ENCODE peak calls at places on chromosomes 12 and 14, in six cellular contexts. F, J, A, X, W and Q are unnamed samples.

GRCh38 chr14:84098261-84098660 is 1431.7 kb upstream of the FLRT2 start:
- DNase-seq in X (no peak), W (no peak), J (no peak), A (no peak), F (no peak), Q (no peak)

GRCh38 chr14:102046337-102047278 is 40.2 kb downstream of the HSP90AA1 start:
- DNase-seq in X (peak), A (peak), J (no peak), W (peak), F (no peak), Q (peak)

GRCh38 chr12:77166711-77167110 is 101.3 kb upstream of the E2F7 start:
- DNase-seq in A (no peak), X (peak), J (no peak), W (no peak), F (no peak), Q (no peak)

GRCh38 chr14:61178226-61179060 is 102.7 kb downstream of the TMEM30B start:
- DNase-seq in J (peak), F (no peak), A (peak), X (peak), W (no peak), Q (no peak)

GRCh38 chr12:104686196-104686595 is 229.4 kb downstream of the CHST11 start:
- DNase-seq in F (no peak), A (no peak), W (no peak), J (no peak), X (peak), Q (no peak)

GRCh38 chr12:62862259-62862881 is 72.6 kb downstream of the PPM1H start:
- DNase-seq in X (peak), J (no peak), W (no peak), F (no peak), A (no peak), Q (no peak)

GRCh38 chr12:108373111-108373510 is 34.0 kb upstream of the CMKLR1 start:
- DNase-seq in F (no peak), A (no peak), J (no peak), W (no peak), X (no peak), Q (no peak)

GRCh38 chr14:44463386-44464004 is 43.6 kb downstream of the FSCB start:
- DNase-seq in F (no peak), J (no peak), A (no peak), W (no peak), X (no peak), Q (no peak)

GRCh38 chr12:46264057-46264456 is 4.8 kb downstream of the SLC38A1 start:
- DNase-seq in X (peak), F (no peak), J (no peak), A (no peak), W (no peak), Q (no peak)

GRCh38 chr12:11015775-11016430 is 6.5 kb downstream of the TAS2R19 start:
- DNase-seq in A (no peak), F (no peak), X (no peak), W (no peak), J (no peak), Q (no peak)

GRCh38 chr14:96455588-96455987 is 46.6 kb upstream of the PAPOLA start:
- DNase-seq in J (no peak), A (no peak), X (peak), F (no peak), W (no peak), Q (no peak)

GRCh38 chr14:100664841-100665425 is 61.8 kb upstream of the DLK1 start:
- DNase-seq in X (peak), F (no peak), W (peak), A (no peak), J (no peak), Q (peak)

GRCh38 chr14:90275455-90275814 is 19.1 kb downstream of the PSMC1 start:
- DNase-seq in F (no peak), W (no peak), X (no peak), J (no peak), A (no peak), Q (no peak)

GRCh38 chr12:98478606-98479005 is 36.8 kb upstream of the TMPO start:
- DNase-seq in F (no peak), W (no peak), A (no peak), X (no peak), J (no peak), Q (no peak)

GRCh38 chr14:61730756-61731373 is 31.4 kb upstream of the SNAPC1 start:
- DNase-seq in W (no peak), F (no peak), X (peak), J (no peak), A (no peak), Q (no peak)

GRCh38 chr12:124030510-124030909 is 57.5 kb downstream of the ZNF664 start:
- DNase-seq in A (no peak), J (peak), X (peak), W (no peak), F (no peak), Q (no peak)

GRCh38 chr14:33765251-33765650 is 185.6 kb downstream of the EGLN3 start:
- DNase-seq in A (no peak), X (no peak), J (peak), F (no peak), W (peak), Q (peak)

GRCh38 chr14:90355540-90356518 is 24.1 kb upstream of the NRDE2 start:
- DNase-seq in F (no peak), A (no peak), X (peak), W (no peak), J (no peak), Q (no peak)

GRCh38 chr12:87813476-87814234 is 215.5 kb downstream of the C12orf50 start:
- DNase-seq in A (no peak), X (peak), F (no peak), J (peak), W (no peak), Q (no peak)

GRCh38 chr12:1777798-1778197 is 42.6 kb upstream of the LRTM2 start:
- DNase-seq in X (peak), W (no peak), A (no peak), F (no peak), J (peak), Q (no peak)

GRCh38 chr14:104865631-104866441 is 768 bp downstream of the CEP170B start:
- DNase-seq in W (no peak), X (peak), J (peak), A (peak), F (peak), Q (peak)

GRCh38 chr14:25615174-25615573 is 565.2 kb upstream of the STXBP6 start:
- DNase-seq in X (no peak), W (no peak), A (no peak), F (no peak), J (no peak), Q (no peak)

GRCh38 chr12:71010143-71010479 is 89.6 kb upstream of the PTPRR start:
- DNase-seq in X (peak), W (no peak), J (no peak), F (no peak), A (no peak), Q (no peak)

GRCh38 chr14:93965968-93966474 is 10.3 kb downstream of the ASB2 start:
- DNase-seq in A (no peak), X (no peak), F (no peak), J (no peak), W (no peak), Q (no peak)

GRCh38 chr12:49897276-49897675 is 6.4 kb downstream of the FAIM2 start:
- DNase-seq in F (no peak), J (no peak), X (no peak), A (no peak), W (no peak), Q (no peak)

GRCh38 chr12:54412348-54412747 is 6.7 kb downstream of the ITGA5 start:
- DNase-seq in A (no peak), F (no peak), W (peak), X (no peak), J (no peak), Q (no peak)

GRCh38 chr14:102893452-102893851 is 29.0 kb upstream of the AMN start:
- DNase-seq in X (peak), W (no peak), J (peak), F (no peak), A (no peak), Q (no peak)

GRCh38 chr14:68363401-68363800 is 429.5 kb downstream of the ZFP36L1 start:
- DNase-seq in F (no peak), A (no peak), W (no peak), J (no peak), X (no peak), Q (no peak)

GRCh38 chr12:117774986-117775775 is 193.6 kb downstream of the KSR2 start:
- DNase-seq in A (no peak), F (no peak), X (peak), J (no peak), W (no peak), Q (no peak)

GRCh38 chr12:2311001-2311778 is 258.4 kb downstream of the CACNA1C start:
- DNase-seq in W (no peak), F (no peak), X (peak), A (no peak), J (no peak), Q (no peak)

GRCh38 chr12:112121780-112122565 is 3.4 kb upstream of the TRAFD1 start:
- DNase-seq in W (peak), A (no peak), J (peak), X (peak), F (no peak), Q (peak)

GRCh38 chr14:102097441-102098135 is 10.7 kb upstream of the HSP90AA1 start:
- DNase-seq in A (no peak), W (no peak), F (no peak), J (no peak), X (no peak), Q (no peak)